ENCODE peak calls at places on chromosomes 7 and 10, in nine cellular contexts. One of them, this sample, is unnamed.

GRCh38 chr7:112009081-112009480 is 197.1 kb downstream of the DOCK4 start:
- DNase-seq in fibroblast of lung: peak
- DNase-seq in HCT116: no peak
- DNase-seq in uterus: no peak
- DNase-seq in suprapubic skin: no peak
- DNase-seq in astrocyte of the spinal cord: peak
- DNase-seq in brain microvascular endothelial cell: peak
- DNase-seq in foreskin fibroblast: peak
- DNase-seq in tibial nerve: no peak
- DNase-seq in this sample: no peak

GRCh38 chr10:63520463-63521388 is 475 bp upstream of the REEP3 start:
- DNase-seq in brain microvascular endothelial cell: peak
- DNase-seq in uterus: peak
- DNase-seq in suprapubic skin: no peak
- DNase-seq in fibroblast of lung: peak
- DNase-seq in foreskin fibroblast: peak
- DNase-seq in astrocyte of the spinal cord: peak
- DNase-seq in tibial nerve: no peak
- DNase-seq in HCT116: peak
- DNase-seq in this sample: peak

GRCh38 chr10:105339669-105340068 is 698.6 kb downstream of the SORCS3 start:
- DNase-seq in uterus: no peak
- DNase-seq in tibial nerve: no peak
- DNase-seq in HCT116: no peak
- DNase-seq in fibroblast of lung: no peak
- DNase-seq in brain microvascular endothelial cell: no peak
- DNase-seq in suprapubic skin: no peak
- DNase-seq in astrocyte of the spinal cord: no peak
- DNase-seq in foreskin fibroblast: no peak
- DNase-seq in this sample: no peak

GRCh38 chr7:47792521-47793121 is 155.6 kb downstream of the PKD1L1 start:
- DNase-seq in astrocyte of the spinal cord: no peak
- DNase-seq in suprapubic skin: no peak
- DNase-seq in uterus: no peak
- DNase-seq in fibroblast of lung: no peak
- DNase-seq in HCT116: peak
- DNase-seq in tibial nerve: no peak
- DNase-seq in foreskin fibroblast: no peak
- DNase-seq in brain microvascular endothelial cell: peak
- DNase-seq in this sample: no peak

GRCh38 chr10:11535376-11535959 is 76.0 kb downstream of the USP6NL start:
- DNase-seq in HCT116: no peak
- DNase-seq in astrocyte of the spinal cord: no peak
- DNase-seq in tibial nerve: no peak
- DNase-seq in uterus: no peak
- DNase-seq in suprapubic skin: no peak
- DNase-seq in brain microvascular endothelial cell: no peak
- DNase-seq in foreskin fibroblast: no peak
- DNase-seq in fibroblast of lung: no peak
- DNase-seq in this sample: no peak

GRCh38 chr10:91603931-91604331 is 28.9 kb downstream of the PPP1R3C start:
- DNase-seq in uterus: no peak
- DNase-seq in fibroblast of lung: peak
- DNase-seq in astrocyte of the spinal cord: peak
- DNase-seq in suprapubic skin: no peak
- DNase-seq in tibial nerve: no peak
- DNase-seq in HCT116: no peak
- DNase-seq in foreskin fibroblast: no peak
- DNase-seq in brain microvascular endothelial cell: peak
- DNase-seq in this sample: no peak

GRCh38 chr10:91885362-91886079 is 23.8 kb downstream of the FGFBP3 start:
- DNase-seq in tibial nerve: no peak
- DNase-seq in HCT116: no peak
- DNase-seq in brain microvascular endothelial cell: no peak
- DNase-seq in suprapubic skin: no peak
- DNase-seq in astrocyte of the spinal cord: no peak
- DNase-seq in foreskin fibroblast: no peak
- DNase-seq in uterus: no peak
- DNase-seq in fibroblast of lung: no peak
- DNase-seq in this sample: no peak

GRCh38 chr10:110568055-110568735 is 700 bp downstream of the SMC3 start:
- DNase-seq in fibroblast of lung: peak
- DNase-seq in brain microvascular endothelial cell: no peak
- DNase-seq in suprapubic skin: peak
- DNase-seq in tibial nerve: peak
- DNase-seq in uterus: no peak
- DNase-seq in HCT116: no peak
- DNase-seq in foreskin fibroblast: no peak
- DNase-seq in astrocyte of the spinal cord: peak
- DNase-seq in this sample: peak

GRCh38 chr7:105799677-105800076 is 76.7 kb downstream of the ATXN7L1 start:
- DNase-seq in tibial nerve: no peak
- DNase-seq in uterus: no peak
- DNase-seq in astrocyte of the spinal cord: no peak
- DNase-seq in suprapubic skin: no peak
- DNase-seq in HCT116: no peak
- DNase-seq in brain microvascular endothelial cell: no peak
- DNase-seq in fibroblast of lung: no peak
- DNase-seq in foreskin fibroblast: no peak
- DNase-seq in this sample: no peak

GRCh38 chr7:157088136-157088535 is 50.6 kb upstream of the UBE3C start:
- DNase-seq in suprapubic skin: no peak
- DNase-seq in brain microvascular endothelial cell: no peak
- DNase-seq in foreskin fibroblast: no peak
- DNase-seq in uterus: no peak
- DNase-seq in HCT116: no peak
- DNase-seq in tibial nerve: no peak
- DNase-seq in fibroblast of lung: no peak
- DNase-seq in astrocyte of the spinal cord: no peak
- DNase-seq in this sample: peak

GRCh38 chr10:68327889-68328786 is 3.7 kb upstream of the HNRNPH3 start:
- DNase-seq in suprapubic skin: no peak
- DNase-seq in HCT116: peak
- DNase-seq in uterus: no peak
- DNase-seq in tibial nerve: peak
- DNase-seq in astrocyte of the spinal cord: peak
- DNase-seq in brain microvascular endothelial cell: peak
- DNase-seq in fibroblast of lung: peak
- DNase-seq in foreskin fibroblast: peak
- DNase-seq in this sample: no peak

GRCh38 chr10:115774721-115775120 is 498.3 kb downstream of the GFRA1 start:
- DNase-seq in foreskin fibroblast: no peak
- DNase-seq in HCT116: no peak
- DNase-seq in brain microvascular endothelial cell: no peak
- DNase-seq in uterus: no peak
- DNase-seq in fibroblast of lung: peak
- DNase-seq in tibial nerve: no peak
- DNase-seq in astrocyte of the spinal cord: no peak
- DNase-seq in suprapubic skin: no peak
- DNase-seq in this sample: no peak

GRCh38 chr7:142408794-142409193 is 150.9 kb upstream of the PRSS58 start:
- DNase-seq in suprapubic skin: no peak
- DNase-seq in fibroblast of lung: no peak
- DNase-seq in foreskin fibroblast: no peak
- DNase-seq in astrocyte of the spinal cord: no peak
- DNase-seq in HCT116: no peak
- DNase-seq in brain microvascular endothelial cell: no peak
- DNase-seq in uterus: no peak
- DNase-seq in tibial nerve: no peak
- DNase-seq in this sample: no peak

GRCh38 chr7:142409471-142409870 is 151.6 kb upstream of the PRSS58 start:
- DNase-seq in HCT116: no peak
- DNase-seq in fibroblast of lung: no peak
- DNase-seq in tibial nerve: no peak
- DNase-seq in astrocyte of the spinal cord: no peak
- DNase-seq in suprapubic skin: no peak
- DNase-seq in uterus: no peak
- DNase-seq in foreskin fibroblast: no peak
- DNase-seq in brain microvascular endothelial cell: no peak
- DNase-seq in this sample: no peak

GRCh38 chr7:142405122-142405765 is 147.4 kb upstream of the PRSS58 start:
- DNase-seq in fibroblast of lung: peak
- DNase-seq in HCT116: no peak
- DNase-seq in uterus: no peak
- DNase-seq in foreskin fibroblast: no peak
- DNase-seq in astrocyte of the spinal cord: no peak
- DNase-seq in brain microvascular endothelial cell: no peak
- DNase-seq in suprapubic skin: no peak
- DNase-seq in tibial nerve: no peak
- DNase-seq in this sample: no peak

GRCh38 chr7:142412551-142413193 is 154.8 kb upstream of the PRSS58 start:
- DNase-seq in HCT116: peak
- DNase-seq in uterus: no peak
- DNase-seq in fibroblast of lung: peak
- DNase-seq in suprapubic skin: no peak
- DNase-seq in astrocyte of the spinal cord: peak
- DNase-seq in brain microvascular endothelial cell: peak
- DNase-seq in tibial nerve: no peak
- DNase-seq in foreskin fibroblast: peak
- DNase-seq in this sample: no peak

DNA sequence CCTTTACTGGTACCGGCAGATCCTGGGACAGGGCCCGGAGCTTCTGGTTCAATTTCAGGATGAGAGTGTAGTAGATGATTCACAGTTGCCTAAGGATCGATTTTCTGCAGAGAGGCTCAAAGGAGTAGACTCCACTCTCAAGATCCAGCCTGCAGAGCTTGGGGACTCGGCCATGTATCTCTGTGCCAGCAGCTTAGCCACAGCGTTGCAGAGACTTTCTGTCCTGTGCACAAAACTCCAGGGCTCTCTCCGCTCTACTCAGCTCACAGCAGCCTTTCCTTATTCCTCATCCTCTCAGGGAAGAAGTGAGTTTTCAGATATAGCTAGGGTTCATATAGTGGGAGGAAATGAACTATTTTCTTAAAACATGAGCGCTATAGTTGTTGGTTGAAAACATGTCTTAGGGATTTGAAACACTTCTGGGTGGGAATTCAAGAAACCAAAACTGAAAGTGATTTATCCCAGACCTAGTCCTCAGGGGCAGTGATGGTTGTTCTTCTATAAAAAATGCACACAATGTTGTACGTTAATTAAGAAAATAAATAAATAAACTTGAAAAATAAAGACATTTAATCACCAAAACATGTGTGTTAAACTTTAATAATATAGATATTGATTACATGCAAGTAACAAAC is 150.2 kb upstream of the PRSS58 start:
- DNase-seq in suprapubic skin: no peak
- DNase-seq in HCT116: no peak
- DNase-seq in tibial nerve: no peak
- DNase-seq in foreskin fibroblast: no peak
- DNase-seq in fibroblast of lung: no peak
- DNase-seq in astrocyte of the spinal cord: no peak
- DNase-seq in uterus: no peak
- DNase-seq in brain microvascular endothelial cell: no peak
- DNase-seq in this sample: no peak
- H3K4me3 ChIP-seq in suprapubic skin: no peak
- H3K4me3 ChIP-seq in HCT116: no peak
- H3K4me3 ChIP-seq in tibial nerve: no peak
- H3K4me3 ChIP-seq in foreskin fibroblast: no peak
- H3K4me3 ChIP-seq in fibroblast of lung: peak
- H3K4me3 ChIP-seq in astrocyte of the spinal cord: no peak
- H3K4me3 ChIP-seq in uterus: no peak
- H3K4me3 ChIP-seq in brain microvascular endothelial cell: no peak
- H3K4me3 ChIP-seq in this sample: peak

DNA sequence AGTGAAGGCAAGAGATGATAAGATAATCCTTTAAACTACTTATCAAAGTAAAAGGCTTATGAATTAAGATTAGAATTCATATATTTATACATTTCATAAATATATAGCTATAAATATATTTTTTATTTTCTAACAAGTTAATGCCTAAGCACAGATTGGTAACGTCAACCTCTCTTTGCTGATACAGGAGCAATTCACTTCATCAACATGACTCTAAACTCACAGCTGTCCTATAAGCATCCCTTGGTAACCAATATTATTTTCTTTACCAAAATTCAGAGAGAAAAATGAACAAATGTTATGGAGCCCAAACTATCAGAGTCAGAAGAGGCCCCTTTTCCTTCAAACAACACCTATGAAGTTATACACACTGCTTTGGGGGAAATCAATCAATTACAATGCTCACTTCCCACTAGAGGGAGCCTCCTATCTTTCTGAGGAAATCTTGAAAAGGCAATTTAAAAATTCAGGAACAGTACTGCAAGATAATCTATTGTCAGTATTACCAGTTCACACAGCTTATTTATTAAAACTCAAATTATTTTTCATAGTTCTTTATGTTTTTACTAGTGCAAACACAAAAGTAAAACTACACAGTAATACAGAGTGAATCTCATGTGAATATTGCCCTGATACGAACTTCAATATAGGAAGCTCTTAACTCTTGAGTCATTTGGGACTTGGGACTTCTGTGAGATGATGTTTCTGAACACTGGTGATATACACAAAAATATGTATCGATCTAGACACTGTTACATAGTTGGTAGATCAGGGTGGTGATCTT is 51.0 kb upstream of the NOBOX start:
- DNase-seq in suprapubic skin: no peak
- DNase-seq in astrocyte of the spinal cord: peak
- DNase-seq in HCT116: peak
- DNase-seq in tibial nerve: no peak
- DNase-seq in fibroblast of lung: no peak
- DNase-seq in brain microvascular endothelial cell: no peak
- DNase-seq in uterus: no peak
- DNase-seq in foreskin fibroblast: no peak
- DNase-seq in this sample: no peak
- TF ChIP-seq CTCF in suprapubic skin: no peak
- TF ChIP-seq CTCF in astrocyte of the spinal cord: peak
- TF ChIP-seq CTCF in HCT116: peak
- TF ChIP-seq CTCF in tibial nerve: peak
- TF ChIP-seq CTCF in fibroblast of lung: peak
- TF ChIP-seq CTCF in brain microvascular endothelial cell: peak
- TF ChIP-seq CTCF in uterus: no peak
- TF ChIP-seq CTCF in foreskin fibroblast: peak
- TF ChIP-seq CTCF in this sample: peak

GRCh38 chr7:74479066-74479781 is 25.5 kb downstream of the GTF2IRD1 start:
- DNase-seq in uterus: peak
- DNase-seq in suprapubic skin: no peak
- DNase-seq in brain microvascular endothelial cell: peak
- DNase-seq in tibial nerve: no peak
- DNase-seq in fibroblast of lung: peak
- DNase-seq in foreskin fibroblast: no peak
- DNase-seq in astrocyte of the spinal cord: peak
- DNase-seq in HCT116: no peak
- DNase-seq in this sample: peak
- H3K4me3 ChIP-seq in uterus: no peak
- H3K4me3 ChIP-seq in suprapubic skin: peak
- H3K4me3 ChIP-seq in brain microvascular endothelial cell: no peak
- H3K4me3 ChIP-seq in tibial nerve: no peak
- H3K4me3 ChIP-seq in fibroblast of lung: no peak
- H3K4me3 ChIP-seq in foreskin fibroblast: no peak
- H3K4me3 ChIP-seq in astrocyte of the spinal cord: no peak
- H3K4me3 ChIP-seq in HCT116: no peak
- H3K4me3 ChIP-seq in this sample: no peak

DNA sequence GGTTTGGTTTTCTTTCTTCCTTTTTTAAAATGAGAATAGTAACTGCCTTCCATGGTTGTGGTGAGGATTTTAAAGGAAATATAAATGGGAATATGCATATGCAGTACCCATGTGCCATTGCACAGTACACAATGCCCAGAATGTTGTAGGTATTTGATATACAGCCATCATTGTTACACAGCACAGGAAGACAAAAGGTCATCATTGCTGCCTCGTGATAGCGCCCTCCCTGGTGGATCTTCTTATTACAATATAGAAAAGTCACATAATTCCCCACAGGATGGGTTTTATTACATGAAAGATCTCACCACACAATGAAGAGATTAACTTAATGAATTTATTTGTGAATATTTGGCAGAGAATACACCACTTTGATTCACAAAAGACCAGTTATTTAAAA is 76.5 kb downstream of the PPP1R17 start:
- DNase-seq in astrocyte of the spinal cord: no peak
- DNase-seq in tibial nerve: no peak
- DNase-seq in HCT116: no peak
- DNase-seq in brain microvascular endothelial cell: no peak
- DNase-seq in suprapubic skin: no peak
- DNase-seq in foreskin fibroblast: no peak
- DNase-seq in fibroblast of lung: no peak
- DNase-seq in uterus: no peak
- DNase-seq in this sample: no peak
- TF ChIP-seq CTCF in astrocyte of the spinal cord: peak
- TF ChIP-seq CTCF in tibial nerve: no peak
- TF ChIP-seq CTCF in HCT116: peak
- TF ChIP-seq CTCF in brain microvascular endothelial cell: peak
- TF ChIP-seq CTCF in suprapubic skin: no peak
- TF ChIP-seq CTCF in foreskin fibroblast: peak
- TF ChIP-seq CTCF in fibroblast of lung: peak
- TF ChIP-seq CTCF in uterus: no peak
- TF ChIP-seq CTCF in this sample: no peak